ENCODE peak calls at places on chromosome X, in ten cellular contexts. A is esophagus muscularis mucosa; L is fibroblast of lung; G is psoas muscle; Y is A549; R is CD8-positive, alpha-beta T cell; C is Peyer's patch; T is HCT116; F is K562; O is GM06990. I is an unnamed sample.
A peak's percentile ranks its signal among the peaks of the same experiment; 100 is the strongest.

GRCh38 chrX:39519213-39519544 is 578.6 kb downstream of the BCOR start:
- DNase-seq in T (no peak), F (no peak), C (no peak), R (no peak), Y (no peak), L (peak; percentile 43), O (no peak), A (no peak), G (no peak), I (no peak)

GRCh38 chrX:103356897-103357296 is 591 bp downstream of the TCEAL9 start:
- DNase-seq in Y (no peak), L (no peak), G (no peak), R (no peak), O (no peak), C (no peak), A (no peak), T (no peak), F (peak; percentile 49), I (no peak)

GRCh38 chrX:133171962-133172708 is 46.0 kb downstream of the TFDP3 start:
- DNase-seq in Y (peak; percentile 1), G (no peak), O (no peak), A (no peak), T (peak; percentile 22), F (peak; percentile 9), R (no peak), C (no peak), L (no peak), I (no peak)

GRCh38 chrX:150880808-150881165 is 17.7 kb downstream of the CD99L2 start:
- DNase-seq in T (no peak), R (no peak), A (no peak), O (peak; percentile 28), Y (no peak), L (no peak), F (no peak), C (no peak), G (no peak), I (no peak)

GRCh38 chrX:147803948-147804347 is 107.8 kb upstream of the FMR1 start:
- DNase-seq in C (no peak), R (no peak), F (peak; percentile 4), A (no peak), G (no peak), T (no peak), O (no peak), L (no peak), Y (peak; percentile 0), I (no peak)

GRCh38 chrX:45138525-45138924 is 62.2 kb downstream of the DIPK2B start:
- DNase-seq in T (no peak), G (no peak), R (no peak), F (no peak), C (no peak), L (no peak), A (no peak), O (no peak), Y (no peak), I (no peak)

GRCh38 chrX:27307546-27307945 is 155.6 kb downstream of the PPP4R3C start:
- DNase-seq in C (no peak), L (no peak), Y (no peak), T (no peak), O (no peak), R (no peak), A (no peak), F (no peak), G (no peak), I (no peak)

GRCh38 chrX:45508459-45508858 is 307.8 kb upstream of the DIPK2B start:
- DNase-seq in F (no peak), C (no peak), L (peak; percentile 34), R (no peak), A (no peak), Y (no peak), O (no peak), T (no peak), G (no peak), I (no peak)

GRCh38 chrX:57573754-57574153 is 18.1 kb upstream of the ZXDB start:
- DNase-seq in O (no peak), R (no peak), C (no peak), Y (no peak), L (no peak), F (peak; percentile 10), A (no peak), T (no peak), G (no peak), I (no peak)

GRCh38 chrX:22395372-22395771 is 122.7 kb downstream of the CBLL2 start:
- DNase-seq in Y (no peak), T (no peak), A (no peak), F (no peak), L (peak; percentile 77), C (no peak), G (no peak), R (no peak), O (no peak), I (no peak)

GRCh38 chrX:39802354-39802753 is 295.4 kb downstream of the BCOR start:
- DNase-seq in O (no peak), R (no peak), F (no peak), G (no peak), L (no peak), Y (no peak), C (no peak), A (no peak), T (no peak), I (no peak)

GRCh38 chrX:100720301-100720700 is 11.6 kb downstream of the SYTL4 start:
- DNase-seq in C (no peak), F (no peak), T (no peak), Y (no peak), A (no peak), G (no peak), O (no peak), R (no peak), L (no peak), I (no peak)

GRCh38 chrX:19658030-19658429 is 142.7 kb upstream of the MAP3K15 start:
- DNase-seq in A (no peak), T (no peak), F (no peak), O (no peak), Y (no peak), C (no peak), L (peak; percentile 75), R (no peak), G (no peak), I (no peak)

GRCh38 chrX:153190384-153190783 is 11.3 kb downstream of the MAGEA1 start:
- DNase-seq in A (no peak), T (no peak), L (no peak), O (no peak), Y (no peak), F (no peak), G (no peak), C (no peak), R (no peak), I (no peak)

GRCh38 chrX:11665144-11666040 is at the start of gene ARHGAP6:
- DNase-seq in A (no peak), C (peak; percentile 45), L (peak; percentile 55), F (no peak), R (no peak), O (peak; percentile 37), G (peak; percentile 82), Y (no peak), T (no peak), I (no peak)

GRCh38 chrX:56802921-56803848 is 74.1 kb downstream of the NBDY start:
- DNase-seq in Y (no peak), F (peak; percentile 63), A (no peak), T (no peak), R (no peak), G (peak; percentile 94), L (peak; percentile 62), O (peak; percentile 62), C (peak; percentile 88), I (no peak)

GRCh38 chrX:46587753-46588171 is 14.2 kb downstream of the CHST7 start:
- DNase-seq in T (no peak), A (no peak), R (no peak), F (no peak), G (no peak), O (no peak), Y (no peak), C (no peak), L (peak; percentile 55), I (no peak)
- H3K4me3 ChIP-seq in T (peak overlapping the region; percentile 19), A (no peak overlapping the region), R (no peak overlapping the region), F (no peak overlapping the region), G (no peak overlapping the region), O (peak overlapping the region; percentile 2), Y (peak overlapping the region; percentile 16), C (no peak overlapping the region), L (peak overlapping the region; percentile 1), I (no peak overlapping the region)

GRCh38 chrX:10492250-10492649 is 128.1 kb downstream of the MID1 start:
- DNase-seq in A (no peak), R (no peak), F (no peak), C (no peak), T (no peak), G (no peak), O (no peak), L (no peak), Y (no peak), I (no peak)

GRCh38 chrX:10501606-10502005 is 118.8 kb downstream of the MID1 start:
- DNase-seq in Y (no peak), C (no peak), F (no peak), O (no peak), R (no peak), A (no peak), G (no peak), T (no peak), L (no peak), I (no peak)

GRCh38 chrX:10496345-10496965 is 123.9 kb downstream of the MID1 start:
- DNase-seq in C (no peak), T (no peak), G (no peak), L (peak; percentile 95), Y (no peak), O (no peak), A (no peak), R (no peak), F (no peak), I (no peak)
- TF ChIP-seq CTCF in C (no peak), T (no peak), G (no peak), L (no peak), Y (no peak), O (no peak), A (no peak), R (no peak), F (no peak), I (no peak)

GRCh38 chrX:142068365-142068764 is 136.7 kb downstream of the MAGEC2 start:
- DNase-seq in G (no peak), A (no peak), T (no peak), C (no peak), Y (no peak), L (no peak), R (no peak), O (no peak), F (no peak), I (no peak)
- H3K4me3 ChIP-seq in G (no peak overlapping the region), A (no peak overlapping the region), T (no peak overlapping the region), C (no peak overlapping the region), Y (no peak overlapping the region), L (no peak overlapping the region), R (no peak overlapping the region), O (no peak overlapping the region), F (no peak overlapping the region), I (no peak overlapping the region)

DNA sequence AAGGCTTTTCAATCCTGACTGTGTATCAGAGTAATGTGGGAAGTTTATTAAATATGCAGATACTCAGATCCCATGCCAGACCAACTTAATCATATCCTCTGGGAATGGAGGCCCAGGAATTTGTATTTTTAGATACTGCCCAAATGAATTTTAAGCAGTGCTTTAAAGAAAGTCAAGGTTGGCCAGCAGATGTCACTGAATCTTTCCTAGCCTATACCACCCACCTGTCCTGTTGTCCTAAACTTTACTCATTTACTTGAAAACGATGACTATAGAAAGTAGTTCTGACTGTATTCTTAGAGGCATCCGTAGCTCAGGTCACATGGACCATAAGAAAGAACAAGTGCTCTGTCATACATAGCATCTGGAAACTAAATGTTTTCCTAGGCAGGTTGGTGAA is 79.9 kb downstream of the AMOT start:
- DNase-seq in R (no peak), G (no peak), C (no peak), Y (no peak), L (peak; percentile 44), O (peak; percentile 16), T (no peak), A (no peak), F (no peak), I (no peak)
- TF ChIP-seq CTCF in R (no peak), G (peak; percentile 7), C (no peak), Y (no peak), L (no peak), O (peak; percentile 29), T (no peak), A (no peak), F (no peak), I (no peak)

I was measured in HFF-Myc.